ENCODE peak calls at places on chromosomes 16 and 17, in eight cellular contexts. D is stimulated activated CD4-positive, alpha-beta T cell treated with anti-CD3 and anti-CD28 coated beads, Interleukin-4, amount 100 ng/mL, for 4 hours; O is AG08395; Y is HS-5; I is lung; W is activated gamma-delta T cell; P is bronchial epithelial cell; E is activated CD4-positive, alpha-beta T cell treated with anti-CD3 and anti-CD28 coated beads, Interleukin-2, amount 50 U/mL, for 1 hour. R is an unnamed sample.

GRCh38 chr16:68860978-68861892 is 17.9 kb downstream of the TANGO6 start:
- DNase-seq in P (no peak), W (no peak), O (no peak), I (no peak), Y (no peak), E (no peak), D (no peak), R (no peak)

GRCh38 chr16:58339452-58339938 is 44.7 kb upstream of the PRSS54 start:
- DNase-seq in P (peak), O (peak), W (no peak), I (no peak), Y (no peak), D (no peak), E (no peak), R (no peak)

GRCh38 chr16:4290236-4290830 is 17.5 kb upstream of the TFAP4 start:
- DNase-seq in D (no peak), P (peak), Y (no peak), W (no peak), E (no peak), O (peak), I (peak), R (peak)

GRCh38 chr17:27545562-27546229 is 85.3 kb upstream of the LGALS9 start:
- DNase-seq in E (no peak), Y (no peak), D (no peak), P (no peak), O (no peak), W (no peak), I (no peak), R (no peak)

GRCh38 chr16:31441956-31442355 is 633 bp downstream of the ZNF843 start:
- DNase-seq in W (no peak), E (no peak), I (no peak), D (no peak), O (no peak), Y (no peak), P (no peak), R (no peak)

GRCh38 chr16:35452471-35452870 is 1993.1 kb downstream of the TP53TG3F start:
- DNase-seq in P (no peak), Y (no peak), D (no peak), E (no peak), I (no peak), W (no peak), O (no peak), R (no peak)

GRCh38 chr17:73196500-73196899 is 3.6 kb downstream of the COG1 start:
- DNase-seq in E (no peak), D (no peak), P (no peak), W (no peak), Y (no peak), I (no peak), O (no peak), R (peak)

GRCh38 chr17:45942284-45942683 is 47.9 kb downstream of the MAPT start:
- DNase-seq in W (no peak), E (no peak), D (no peak), O (peak), I (no peak), Y (no peak), P (no peak), R (peak)

GRCh38 chr17:72602517-72603345 is 481.9 kb downstream of the SOX9 start:
- DNase-seq in E (no peak), O (peak), I (no peak), P (peak), W (no peak), Y (no peak), D (no peak), R (peak)

GRCh38 chr16:71338193-71338592 is 20.3 kb upstream of the CALB2 start:
- DNase-seq in P (peak), Y (peak), W (no peak), I (no peak), D (no peak), E (no peak), O (no peak), R (no peak)

GRCh38 chr16:50331570-50331969 is 37.2 kb downstream of the BRD7 start:
- DNase-seq in D (no peak), E (no peak), O (no peak), I (no peak), P (no peak), Y (no peak), W (no peak), R (no peak)

GRCh38 chr16:31010539-31010938 is at the start of gene STX1B:
- DNase-seq in Y (no peak), P (no peak), I (no peak), D (peak), W (peak), O (peak), E (peak), R (no peak)

GRCh38 chr16:81752225-81752875 is 26.7 kb upstream of the PLCG2 start:
- DNase-seq in E (no peak), I (peak), P (no peak), Y (no peak), O (peak), D (no peak), W (no peak), R (no peak)

R was measured in fibroblast of gingiva.